ENCODE peak calls at places on chromosomes 13 and 19, in four cellular contexts. R is osteoblast; T is stomach; I is Jurkat, Clone E6-1. J is an unnamed sample.

GRCh38 chr13:44350775-44351504 is 22.7 kb upstream of the SERP2 start:
- DNase-seq in R (no peak), I (no peak), T (no peak), J (no peak)

GRCh38 chr19:10043286-10043927 is 30.1 kb downstream of the RDH8 start:
- DNase-seq in I (no peak), T (no peak), R (no peak), J (no peak)

GRCh38 chr13:113453962-113454361 is 674 bp upstream of the ADPRHL1 start:
- DNase-seq in T (no peak), R (no peak), I (no peak), J (no peak)

GRCh38 chr13:84443463-84443862 is 561.2 kb upstream of the SLITRK1 start:
- DNase-seq in R (no peak), I (no peak), T (no peak), J (no peak)

GRCh38 chr13:49625392-49626137 is 2.7 kb upstream of the ARL11 start:
- DNase-seq in R (peak; percentile 73), T (peak; percentile 87), I (no peak), J (peak; percentile 84)

GRCh38 chr19:16559896-16560295 is 12.3 kb downstream of the SLC35E1 start:
- DNase-seq in T (no peak), R (no peak), I (no peak), J (no peak)

GRCh38 chr19:16115309-16116039 is 3.8 kb downstream of the RAB8A start:
- DNase-seq in T (no peak), I (no peak), R (peak; percentile 69), J (no peak)

GRCh38 chr13:99205621-99206220 is 5.1 kb downstream of the UBAC2 start:
- DNase-seq in R (peak; percentile 17), T (no peak), I (no peak), J (no peak)

GRCh38 chr19:27741236-27741635 is 1471.7 kb downstream of the UQCRFS1 start:
- DNase-seq in T (peak; percentile 9), I (no peak), R (no peak), J (no peak)

GRCh38 chr13:40562975-40563349 is 103.5 kb downstream of the FOXO1 start:
- DNase-seq in I (no peak), T (no peak), R (no peak), J (no peak)

GRCh38 chr19:38478273-38478971 is 44.9 kb downstream of the RYR1 start:
- DNase-seq in R (peak; percentile 42), I (peak; percentile 25), T (no peak), J (no peak)

GRCh38 chr19:9672893-9673292 is 2.0 kb downstream of the ZNF562 start:
- DNase-seq in T (no peak), R (no peak), I (no peak), J (no peak)

GRCh38 chr13:106997696-106998095 is 429.8 kb upstream of the ARGLU1 start:
- DNase-seq in R (no peak), T (no peak), I (no peak), J (no peak)

GRCh38 chr19:38543807-38544568 is 73.8 kb downstream of the MAP4K1 start:
- DNase-seq in I (no peak), T (peak; percentile 39), R (peak; percentile 96), J (peak; percentile 48)

GRCh38 chr13:73757471-73758233 is 376.6 kb downstream of the KLF12 start:
- DNase-seq in I (no peak), R (no peak), T (no peak), J (no peak)

GRCh38 chr13:52128714-52129700 is at the start of gene NEK5:
- DNase-seq in I (peak; percentile 18), T (peak; percentile 72), R (peak; percentile 93), J (peak; percentile 74)

GRCh38 chr19:28472843-28473242 is 740.1 kb downstream of the UQCRFS1 start:
- DNase-seq in R (no peak), T (peak; percentile 27), I (no peak), J (no peak)

GRCh38 chr13:113672002-113672651 is 5.1 kb downstream of the GRK1 start:
- DNase-seq in T (no peak), I (no peak), R (peak; percentile 48), J (no peak)

GRCh38 chr19:10226376-10227214 is 4.5 kb downstream of the S1PR2 start:
- DNase-seq in T (peak; percentile 44), R (peak; percentile 91), I (no peak), J (peak; percentile 52)

GRCh38 chr19:4456843-4457653 is 546 bp downstream of the UBXN6 start:
- DNase-seq in T (peak; percentile 41), I (peak; percentile 41), R (peak; percentile 93), J (peak; percentile 77)

GRCh38 chr13:101467415-101467814 is 14.9 kb downstream of the ITGBL1 start:
- DNase-seq in I (no peak), R (no peak), T (no peak), J (no peak)

GRCh38 chr13:94435604-94436226 is 43.8 kb downstream of the DCT start:
- DNase-seq in T (no peak), R (peak; percentile 82), I (peak; percentile 66), J (no peak)

GRCh38 chr13:110874508-110874960 is 40.3 kb downstream of the ANKRD10 start:
- DNase-seq in I (peak; percentile 19), T (peak; percentile 85), R (peak; percentile 97), J (peak; percentile 89)

GRCh38 chr19:48739400-48739825 is 997 bp downstream of the RASIP1 start:
- DNase-seq in T (no peak), R (peak; percentile 74), I (no peak), J (no peak)

DNA sequence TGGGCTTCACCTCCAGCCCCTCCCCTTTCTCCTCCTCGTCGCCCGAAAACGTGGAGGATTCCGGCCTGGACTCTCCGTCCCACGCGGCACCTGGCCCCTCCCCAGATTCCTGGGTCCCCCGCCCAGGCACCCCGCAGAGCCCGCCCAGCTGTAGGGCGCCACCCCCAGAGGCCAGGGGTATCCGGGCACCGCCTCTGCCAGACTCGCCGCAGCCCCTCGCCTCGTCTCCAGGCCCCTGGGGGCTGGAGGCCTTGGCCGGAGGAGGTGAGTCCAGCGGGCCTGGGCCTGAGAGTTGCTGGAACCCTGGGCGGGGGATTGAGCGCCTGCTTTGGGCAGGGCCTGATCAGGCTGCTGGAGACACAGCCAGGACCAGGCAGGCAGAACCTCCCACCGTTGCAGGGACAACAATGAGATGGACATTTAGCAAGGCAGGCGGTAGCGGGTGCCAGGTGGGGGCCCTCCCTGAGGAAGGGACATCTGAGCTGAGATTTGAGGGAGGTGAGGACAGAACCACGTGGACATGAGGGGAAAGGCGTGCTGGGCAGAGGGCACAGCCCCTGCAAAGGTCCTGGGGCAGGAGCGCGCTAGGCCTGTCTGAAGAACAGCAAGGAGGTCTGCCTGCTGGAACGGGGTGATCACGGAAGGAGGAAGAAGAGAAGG is 16.2 kb upstream of the B3GNT3 start:
- DNase-seq in R (no peak), I (no peak), T (no peak), J (no peak)
- H3K4me3 ChIP-seq in R (peak overlapping the region; percentile 7), I (no peak overlapping the region), T (peak overlapping the region; percentile 34), J (no peak overlapping the region)

DNA sequence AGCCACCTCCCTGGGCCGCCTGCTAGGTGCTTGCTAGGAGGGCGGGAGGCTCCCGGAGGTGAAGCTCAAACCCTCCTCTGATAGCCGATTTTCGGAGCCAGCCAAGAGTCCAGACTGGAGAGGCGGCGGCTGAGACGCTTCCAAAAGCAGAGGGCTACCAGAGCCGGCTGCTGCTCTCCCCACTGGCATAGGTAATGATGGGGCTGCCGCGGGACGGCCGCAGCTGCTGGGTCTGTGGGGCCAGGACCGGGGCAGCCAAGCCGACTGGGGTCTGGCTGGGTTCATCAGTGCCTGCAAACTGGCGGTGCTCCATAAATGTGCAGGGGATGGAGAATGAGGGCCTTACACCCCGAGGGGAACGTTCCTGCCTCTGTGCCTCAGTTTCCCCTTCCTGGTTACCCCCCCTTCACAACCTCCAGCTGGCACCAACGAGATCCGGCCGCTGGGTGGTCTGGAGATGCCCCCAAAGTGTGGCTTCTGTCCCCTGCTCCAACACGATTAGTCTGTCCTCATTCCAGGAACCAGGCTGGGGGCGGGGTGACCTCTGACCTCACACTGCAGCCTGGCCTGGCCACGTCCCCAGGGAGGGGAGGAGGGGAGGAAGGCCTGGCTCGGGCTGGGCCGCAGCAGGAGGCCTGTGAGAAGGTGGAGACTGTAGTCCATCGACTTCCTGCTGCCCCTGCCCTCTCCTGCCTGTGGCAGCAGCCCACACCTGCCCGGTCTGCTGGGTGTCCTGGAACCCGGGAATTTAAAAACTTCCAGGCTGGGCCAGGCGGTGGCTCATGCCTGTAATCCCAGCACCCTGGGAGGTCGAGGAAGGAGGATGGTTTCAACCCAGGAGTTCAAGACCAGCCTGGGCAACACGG is 3.8 kb upstream of the WDR18 start:
- DNase-seq in I (no peak), R (peak; percentile 93), T (no peak), J (no peak)
- H3K4me3 ChIP-seq in I (no peak overlapping the region), R (no peak overlapping the region), T (no peak overlapping the region), J (no peak overlapping the region)

GRCh38 chr19:50639121-50640112 is at the start of gene SYT3:
- DNase-seq in T (peak; percentile 48), R (peak; percentile 97), I (peak; percentile 42), J (peak; percentile 33)

GRCh38 chr19:50636317-50637085 is 3.2 kb downstream of the SYT3 start:
- DNase-seq in T (no peak), R (peak; percentile 79), I (no peak), J (no peak)

GRCh38 chr19:50640368-50640767 is 687 bp upstream of the SYT3 start:
- DNase-seq in R (no peak), I (no peak), T (no peak), J (no peak)

GRCh38 chr19:50633973-50634372 is 5.7 kb downstream of the SYT3 start:
- DNase-seq in R (no peak), I (no peak), T (no peak), J (no peak)

GRCh38 chr19:50638576-50638975 is 1.1 kb downstream of the SYT3 start:
- DNase-seq in I (no peak), T (no peak), R (peak; percentile 81), J (no peak)
- H3K4me3 ChIP-seq in I (no peak overlapping the region), T (peak overlapping the region; percentile 56), R (no peak overlapping the region), J (no peak overlapping the region)

GRCh38 chr19:35856001-35856400 is 710 bp upstream of the KIRREL2 start:
- DNase-seq in I (no peak), R (no peak), T (no peak), J (no peak)
- H3K4me3 ChIP-seq in I (peak overlapping the region; percentile 80), R (no peak overlapping the region), T (peak overlapping the region; percentile 60), J (no peak overlapping the region)

GRCh38 chr19:52140077-52140710 is 456 bp upstream of the ZNF616 start:
- DNase-seq in I (no peak), T (no peak), R (peak; percentile 17), J (no peak)
- H3K4me3 ChIP-seq in I (peak overlapping the region; percentile 25), T (peak overlapping the region; percentile 92), R (peak overlapping the region; percentile 86), J (no peak overlapping the region)

GRCh38 chr19:43749898-43750297 is 4.9 kb downstream of the SMG9 start:
- DNase-seq in R (peak; percentile 55), T (no peak), I (no peak), J (no peak)

GRCh38 chr19:43747557-43748204 is 7.1 kb downstream of the SMG9 start:
- DNase-seq in I (no peak), T (no peak), R (no peak), J (no peak)

GRCh38 chr19:43749152-43749551 is 5.6 kb downstream of the SMG9 start:
- DNase-seq in I (no peak), R (peak; percentile 22), T (no peak), J (no peak)

GRCh38 chr19:43748205-43748594 is 6.6 kb downstream of the SMG9 start:
- DNase-seq in T (no peak), R (peak; percentile 15), I (no peak), J (no peak)

DNA sequence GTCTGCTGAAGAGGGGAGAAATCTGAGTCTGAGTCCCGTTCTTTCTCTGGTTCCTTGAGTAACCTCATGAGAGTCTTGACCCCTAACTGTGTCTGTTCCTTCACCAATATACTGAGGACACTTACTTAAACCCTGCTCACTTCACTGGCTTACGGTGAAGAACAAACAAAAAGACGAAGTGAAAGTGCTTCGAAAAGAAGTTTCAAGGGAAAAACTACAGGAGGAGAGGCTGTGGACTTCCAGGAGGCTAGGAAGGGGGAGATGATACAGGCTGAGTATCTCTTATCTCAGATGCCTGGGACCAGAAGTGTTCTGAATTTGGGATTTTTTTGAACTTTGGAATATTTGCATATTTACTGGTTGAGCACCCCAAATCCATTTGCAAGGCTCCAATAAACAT is 6.1 kb downstream of the SMG9 start:
- DNase-seq in R (no peak), I (no peak), T (no peak), J (no peak)
- H3K4me3 ChIP-seq in R (no peak overlapping the region), I (no peak overlapping the region), T (no peak overlapping the region), J (no peak overlapping the region)

J was measured in mucosa of descending colon.